ENCODE peak calls at places on chromosomes 11 and 22, in seven cellular contexts. D, G, V, P, E, I and L are unnamed samples.
A peak's percentile ranks its signal among the peaks of the same experiment; 100 is the strongest.

GRCh38 chr11:123642435-123642834 is 12.0 kb downstream of the SCN3B start:
- DNase-seq in D (no peak), G (no peak), I (no peak), E (no peak), V (no peak), P (no peak), L (no peak)

GRCh38 chr22:48919187-48919590 is 908.5 kb downstream of the BRD1 start:
- DNase-seq in E (no peak), G (no peak), I (no peak), D (no peak), V (no peak), P (no peak), L (no peak)

GRCh38 chr22:30650508-30651116 is 15.0 kb downstream of the SLC35E4 start:
- DNase-seq in E (no peak), G (no peak), V (no peak), P (no peak), D (no peak), I (no peak), L (no peak)

GRCh38 chr11:127202105-127202504 is 201.5 kb upstream of the KIRREL3 start:
- DNase-seq in D (no peak), V (no peak), E (no peak), G (no peak), P (no peak), I (no peak), L (no peak)

GRCh38 chr11:92279056-92279455 is 54.4 kb downstream of the FAT3 start:
- DNase-seq in I (no peak), D (no peak), G (no peak), V (no peak), P (no peak), E (no peak), L (no peak)

GRCh38 chr11:67999201-67999629 is 4.7 kb downstream of the UNC93B1 start:
- DNase-seq in G (no peak), V (no peak), D (no peak), P (no peak), E (no peak), I (no peak), L (no peak)

GRCh38 chr22:27727673-27728451 is 73.7 kb downstream of the MN1 start:
- DNase-seq in I (no peak), G (no peak), P (no peak), E (no peak), V (no peak), D (no peak), L (no peak)

GRCh38 chr22:46812786-46813185 is 50.3 kb downstream of the TBC1D22A start:
- DNase-seq in I (no peak), E (no peak), P (no peak), D (no peak), V (no peak), G (no peak), L (no peak)

GRCh38 chr11:129426776-129427175 is 51.1 kb downstream of the BARX2 start:
- DNase-seq in G (no peak), E (no peak), P (no peak), V (no peak), D (no peak), I (no peak), L (no peak)

GRCh38 chr11:16632295-16633200 is 105.9 kb upstream of the C11orf58 start:
- DNase-seq in G (peak; percentile 42), D (peak; percentile 21), E (no peak), P (no peak), V (peak; percentile 38), I (no peak), L (no peak)

GRCh38 chr11:95132956-95133355 is 43.3 kb downstream of the ENDOD1 start:
- DNase-seq in G (no peak), D (no peak), P (peak; percentile 58), I (no peak), E (peak; percentile 50), V (no peak), L (no peak)

GRCh38 chr22:28903080-28903479 is 19.7 kb downstream of the ZNRF3 start:
- DNase-seq in V (no peak), D (no peak), E (no peak), G (no peak), P (peak; percentile 69), I (no peak), L (no peak)

GRCh38 chr22:37473437-37473946 is 12.7 kb downstream of the MFNG start:
- DNase-seq in G (no peak), I (no peak), D (no peak), V (no peak), E (no peak), P (no peak), L (no peak)

GRCh38 chr11:64234840-64235379 is 526 bp downstream of the VEGFB start:
- DNase-seq in V (no peak), P (peak; percentile 39), I (peak; percentile 68), D (no peak), G (no peak), E (peak; percentile 77), L (peak; percentile 48)

GRCh38 chr22:34608716-34609115 is 457.2 kb upstream of the ISX start:
- DNase-seq in V (no peak), I (no peak), P (no peak), E (no peak), D (no peak), G (no peak), L (no peak)

GRCh38 chr11:41177791-41178190 is 281.7 kb downstream of the LRRC4C start:
- DNase-seq in D (no peak), V (no peak), E (no peak), G (no peak), I (no peak), P (no peak), L (no peak)

DNA sequence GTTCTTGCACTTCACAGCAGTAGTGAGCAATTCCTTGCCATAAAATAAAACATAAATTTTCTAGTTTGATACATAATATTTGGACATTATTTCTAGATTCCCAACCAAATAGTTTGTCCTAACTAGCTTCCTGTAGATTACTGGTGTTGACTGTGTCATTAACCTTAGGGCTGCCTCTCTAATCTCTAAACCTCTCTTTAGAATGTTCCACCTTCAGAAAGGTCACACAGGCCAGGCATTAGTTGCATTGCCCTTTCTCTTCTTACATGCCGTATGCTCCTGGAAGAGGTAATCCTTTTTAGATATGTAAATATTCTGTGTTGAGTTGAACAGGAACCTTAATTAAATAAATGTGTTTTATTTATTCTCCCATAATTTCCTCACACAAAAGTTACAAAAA is 904.9 kb upstream of the CNTN5 start:
- DNase-seq in D (no peak), G (no peak), V (no peak), E (no peak), I (no peak), P (no peak), L (no peak)
- TF ChIP-seq POLR2A in D (no peak), G (no peak), V (no peak), E (no peak), I (no peak), P (no peak), L (no peak)

DNA sequence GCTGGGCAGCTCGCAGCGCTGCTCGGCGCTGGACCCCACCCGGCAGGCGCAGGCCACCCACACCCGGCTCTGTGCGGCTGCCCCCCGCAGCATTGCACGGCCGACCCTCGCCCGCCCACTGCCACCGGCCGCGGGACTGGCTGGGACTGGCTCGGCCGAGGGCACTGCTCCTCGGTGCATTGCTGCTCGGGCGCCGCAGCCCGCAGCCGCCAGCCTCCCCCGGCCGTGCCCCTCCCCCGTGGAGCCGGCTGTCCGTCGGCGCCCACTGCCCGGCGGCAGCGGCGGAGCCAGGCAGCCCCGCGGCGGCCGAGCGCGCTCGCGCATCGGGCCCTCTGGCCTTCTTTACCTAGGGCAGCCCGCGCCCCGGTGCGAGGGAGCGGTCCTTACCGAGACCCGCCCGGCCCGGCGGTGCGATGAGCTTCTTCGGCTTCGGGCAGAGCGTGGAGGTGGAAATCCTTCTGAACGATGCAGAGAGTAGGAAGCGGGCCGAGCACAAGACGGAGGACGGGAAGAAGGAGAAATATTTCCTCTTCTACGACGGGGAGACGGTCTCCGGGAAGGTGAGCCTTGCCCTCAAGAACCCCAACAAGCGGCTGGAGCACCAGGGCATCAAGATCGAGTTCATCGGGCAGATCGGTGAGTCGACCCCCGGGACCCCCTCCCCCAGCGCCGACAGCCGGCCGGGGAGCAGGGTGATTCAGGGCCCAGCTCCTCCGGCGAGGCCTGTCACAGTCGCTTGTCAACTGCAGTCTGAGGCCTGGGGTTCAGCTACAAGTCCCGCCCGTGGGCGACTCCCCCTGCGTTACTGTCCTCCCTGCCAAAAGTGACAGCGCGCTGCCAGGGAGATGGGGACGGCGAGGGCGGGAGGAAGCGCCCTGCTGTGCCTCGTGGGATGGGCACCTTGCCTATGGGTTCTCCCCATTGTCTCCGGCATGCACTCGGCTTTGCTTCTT is 515 bp downstream of the VPS26B start:
- DNase-seq in G (no peak), P (peak; percentile 75), I (peak; percentile 71), D (peak; percentile 7), E (peak; percentile 50), V (peak; percentile 10), L (no peak)
- TF ChIP-seq POLR2A in G (peak; percentile 76), P (no peak), I (no peak), D (no peak), E (peak; percentile 8), V (peak; percentile 56), L (peak; percentile 55)

GRCh38 chr11:74466916-74467885 is at the start of gene KCNE3:
- DNase-seq in D (no peak), P (peak; percentile 67), G (no peak), E (peak; percentile 57), I (peak; percentile 64), V (no peak), L (no peak)
- TF ChIP-seq POLR2A in D (no peak), P (no peak), G (no peak), E (peak; percentile 58), I (no peak), V (no peak), L (no peak)

GRCh38 chr11:61833478-61833877 is 5.4 kb downstream of the FADS2 start:
- DNase-seq in P (no peak), G (no peak), D (no peak), I (no peak), V (no peak), E (no peak), L (no peak)

GRCh38 chr11:61833926-61834277 is 5.8 kb downstream of the FADS2 start:
- DNase-seq in V (no peak), E (no peak), D (no peak), P (no peak), I (no peak), G (no peak), L (no peak)

GRCh38 chr11:61835663-61836024 is 7.5 kb downstream of the FADS2 start:
- DNase-seq in V (no peak), E (no peak), D (no peak), G (no peak), P (no peak), I (no peak), L (no peak)

GRCh38 chr11:61832758-61833157 is 4.7 kb downstream of the FADS2 start:
- DNase-seq in I (no peak), P (peak; percentile 51), V (no peak), E (no peak), D (no peak), G (no peak), L (no peak)

DNA sequence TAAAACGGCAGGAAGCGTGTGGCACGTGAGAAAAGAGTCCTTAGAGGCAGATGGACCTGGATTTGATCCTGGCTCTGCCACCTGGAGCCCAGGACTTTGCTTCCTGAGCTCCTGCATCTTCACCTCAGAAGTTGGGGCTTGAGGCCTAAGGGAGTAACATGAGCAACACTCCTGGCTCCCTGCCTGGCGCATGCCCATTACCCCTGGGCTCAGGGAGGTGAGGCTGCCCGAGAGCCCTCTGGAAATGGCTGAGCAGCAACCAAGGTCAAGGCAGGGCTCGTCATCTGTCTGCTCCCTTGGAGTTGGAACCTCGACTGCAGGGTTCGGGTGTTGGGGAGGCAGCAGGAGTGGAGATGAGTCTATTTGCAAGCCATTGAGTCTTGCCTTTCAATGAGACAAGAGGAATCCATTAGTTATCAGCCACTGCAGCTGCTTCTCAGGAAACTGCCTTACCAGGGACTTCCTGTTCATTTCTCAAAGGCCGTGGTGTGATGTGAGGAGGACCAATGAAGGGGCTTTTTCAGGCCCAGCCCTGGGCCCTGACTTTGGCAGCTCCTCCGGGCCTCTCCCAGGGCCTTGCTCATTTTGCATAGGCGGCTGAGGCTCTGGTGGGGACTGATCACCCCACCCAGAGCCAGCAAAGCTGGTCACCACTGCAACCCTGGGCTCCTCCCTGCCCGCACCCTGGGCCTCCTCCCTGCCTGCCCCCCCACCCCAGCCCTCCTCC is 6.3 kb downstream of the FADS2 start:
- DNase-seq in P (peak; percentile 66), E (no peak), V (no peak), I (peak; percentile 56), D (peak; percentile 47), G (no peak), L (peak; percentile 88)
- TF ChIP-seq POLR2A in P (no peak), E (no peak), V (no peak), I (no peak), D (no peak), G (no peak), L (peak; percentile 72)